ENCODE peak calls at places on chromosomes 1 and 21, in four cellular contexts. N is tibial artery, T is NCI-H510A treated with DMSO at 0.1 percent for 48 hours, S is upper lobe of right lung. E is an unnamed sample.

GRCh38 chr1:207316622-207317510 is 4.6 kb upstream of the CD55 start:
- DNase-seq in N (no peak), T (peak), S (no peak), E (no peak)

GRCh38 chr1:199297901-199298300 is 659.1 kb downstream of the PTPRC start:
- DNase-seq in N (no peak), T (no peak), S (no peak), E (no peak)

GRCh38 chr1:248926401-248927182 is 20.6 kb downstream of the PGBD2 start:
- DNase-seq in N (no peak), T (no peak), S (no peak), E (no peak)

GRCh38 chr1:204358145-204358544 is 1.6 kb downstream of the PLEKHA6 start:
- DNase-seq in N (no peak), T (no peak), S (no peak), E (no peak)

GRCh38 chr1:221878134-221878533 is 136.2 kb upstream of the DUSP10 start:
- DNase-seq in N (no peak), T (no peak), S (no peak), E (no peak)

GRCh38 chr21:37074195-37074510 is 1.1 kb downstream of the TTC3 start:
- DNase-seq in N (no peak), T (no peak), S (no peak), E (no peak)

GRCh38 chr1:78645728-78646127 is 3.9 kb upstream of the IFI44 start:
- DNase-seq in N (no peak), T (no peak), S (no peak), E (no peak)

GRCh38 chr1:51294566-51295184 is 35.7 kb downstream of the TTC39A start:
- DNase-seq in N (peak), T (no peak), S (peak), E (no peak)

GRCh38 chr1:95578462-95578861 is 344.5 kb downstream of the RWDD3 start:
- DNase-seq in N (no peak), T (no peak), S (no peak), E (no peak)

GRCh38 chr1:37753473-37754321 is 11.2 kb downstream of the EPHA10 start:
- DNase-seq in N (no peak), T (no peak), S (no peak), E (no peak)

GRCh38 chr1:230335861-230336549 is 90.1 kb downstream of the PGBD5 start:
- DNase-seq in N (no peak), T (peak), S (no peak), E (no peak)

GRCh38 chr1:12525311-12526181 is 92.5 kb downstream of the DHRS3 start:
- DNase-seq in N (peak), T (no peak), S (peak), E (no peak)

GRCh38 chr1:67997746-67998145 is 52.7 kb downstream of the DIRAS3 start:
- DNase-seq in N (no peak), T (no peak), S (no peak), E (no peak)

GRCh38 chr1:165773324-165773965 is 4.8 kb upstream of the TMCO1 start:
- DNase-seq in N (no peak), T (no peak), S (no peak), E (no peak)

GRCh38 chr1:3673381-3674099 is 21.2 kb downstream of the TP73 start:
- DNase-seq in N (no peak), T (no peak), S (peak), E (no peak)

GRCh38 chr1:14606632-14607031 is 8.1 kb downstream of the KAZN start:
- DNase-seq in N (no peak), T (no peak), S (no peak), E (no peak)

GRCh38 chr1:204207136-204207616 is 6.6 kb downstream of the GOLT1A start:
- DNase-seq in N (no peak), T (peak), S (peak), E (no peak)

GRCh38 chr1:176717052-176717754 is 254.2 kb downstream of the PAPPA2 start:
- DNase-seq in N (no peak), T (no peak), S (no peak), E (no peak)

GRCh38 chr1:15799004-15799867 is 8.2 kb downstream of the UQCRHL start:
- DNase-seq in N (peak), T (no peak), S (peak), E (no peak)

GRCh38 chr1:161166669-161167548 is 683 bp downstream of the PPOX start:
- DNase-seq in N (no peak), T (peak), S (no peak), E (no peak)

GRCh38 chr1:59985901-59986735 is 59.5 kb upstream of the CYP2J2 start:
- DNase-seq in N (no peak), T (no peak), S (no peak), E (no peak)

GRCh38 chr1:78070758-78071157 is 25.0 kb downstream of the GIPC2 start:
- DNase-seq in N (no peak), T (no peak), S (no peak), E (no peak)

GRCh38 chr21:39094847-39095525 is 88.3 kb downstream of the PSMG1 start:
- DNase-seq in N (peak), T (no peak), S (no peak), E (no peak)

GRCh38 chr21:38434913-38435533 is 63.3 kb downstream of the ERG start:
- DNase-seq in N (peak), T (no peak), S (no peak), E (no peak)

GRCh38 chr1:156781585-156782186 is 14.4 kb downstream of the PRCC start:
- DNase-seq in N (no peak), T (no peak), S (no peak), E (no peak)

GRCh38 chr1:110056776-110057175 is 13.7 kb downstream of the ALX3 start:
- DNase-seq in N (no peak), T (no peak), S (no peak), E (no peak)

GRCh38 chr1:169105087-169105433 is 1.4 kb upstream of the ATP1B1 start:
- DNase-seq in N (no peak), T (peak), S (no peak), E (no peak)

GRCh38 chr1:75053207-75053606 is 81.0 kb upstream of the LHX8 start:
- DNase-seq in N (no peak), T (no peak), S (no peak), E (no peak)

GRCh38 chr1:235857756-235858155 is 8.9 kb downstream of the LYST start:
- DNase-seq in N (no peak), T (no peak), S (no peak), E (no peak)

GRCh38 chr1:170696591-170697337 is 32.8 kb downstream of the PRRX1 start:
- DNase-seq in N (no peak), T (no peak), S (no peak), E (no peak)

GRCh38 chr1:111542187-111542586 is 38.8 kb upstream of the ADORA3 start:
- DNase-seq in N (no peak), T (no peak), S (no peak), E (no peak)

GRCh38 chr1:26597629-26598039 is 68.1 kb downstream of the RPS6KA1 start:
- DNase-seq in N (no peak), T (peak), S (no peak), E (no peak)

GRCh38 chr1:172351347-172351746 is 69.1 kb upstream of the C1orf105 start:
- DNase-seq in N (no peak), T (no peak), S (no peak), E (no peak)

E was measured in type B pancreatic cell.